ENCODE peak calls at places on chromosomes 13 and 19, in six cellular contexts. K is A549, D is K562, H is GM12878, Y is endothelial cell of umbilical vein, W is HepG2. Z is an unnamed sample.

GRCh38 chr19:7932930-7933300 is 7.0 kb upstream of the CTXN1 start:
- DNase-seq in K (no peak), D (no peak), H (no peak), Y (no peak), W (no peak), Z (no peak)

GRCh38 chr13:98741741-98742435 is 10.6 kb downstream of the SLC15A1 start:
- DNase-seq in K (no peak), D (no peak), H (no peak), Y (no peak), W (no peak), Z (peak)

GRCh38 chr19:32363175-32363574 is 17.8 kb downstream of the ZNF507 start:
- DNase-seq in K (peak), D (no peak), H (no peak), Y (no peak), W (peak), Z (no peak)

GRCh38 chr19:9018163-9018875 is 8.1 kb upstream of the MUC16 start:
- DNase-seq in K (peak), D (no peak), H (no peak), Y (no peak), W (no peak), Z (no peak)

GRCh38 chr13:104984296-104984818 is 1551.1 kb downstream of the EFNB2 start:
- DNase-seq in K (no peak), D (no peak), H (peak), Y (peak), W (no peak), Z (peak)

GRCh38 chr13:113141591-113141950 is 16.9 kb upstream of the PROZ start:
- DNase-seq in K (no peak), D (no peak), H (no peak), Y (no peak), W (no peak), Z (no peak)

GRCh38 chr13:33940256-33940655 is 122.3 kb downstream of the RFC3 start:
- DNase-seq in K (no peak), D (no peak), H (no peak), Y (no peak), W (no peak), Z (no peak)

GRCh38 chr19:2164020-2164988 is 571 bp downstream of the DOT1L start:
- DNase-seq in K (no peak), D (no peak), H (no peak), Y (peak), W (no peak), Z (no peak)

GRCh38 chr13:113744197-113745000 is 14.6 kb upstream of the TMEM255B start:
- DNase-seq in K (no peak), D (no peak), H (no peak), Y (no peak), W (no peak), Z (peak)

GRCh38 chr19:40264314-40265054 is 20.7 kb downstream of the AKT2 start:
- DNase-seq in K (no peak), D (no peak), H (no peak), Y (no peak), W (no peak), Z (no peak)

GRCh38 chr19:768424-768823 is 17.5 kb downstream of the MISP start:
- DNase-seq in K (peak), D (no peak), H (no peak), Y (no peak), W (no peak), Z (no peak)

GRCh38 chr19:9086761-9087160 is at the start of gene OR1M1:
- DNase-seq in K (no peak), D (no peak), H (no peak), Y (no peak), W (no peak), Z (no peak)

GRCh38 chr19:12065100-12065538 is 588 bp downstream of the ZNF844 start:
- DNase-seq in K (no peak), D (no peak), H (no peak), Y (no peak), W (no peak), Z (peak)

GRCh38 chr19:4013886-4014540 is 6.5 kb downstream of the PIAS4 start:
- DNase-seq in K (no peak), D (no peak), H (no peak), Y (no peak), W (no peak), Z (no peak)

GRCh38 chr19:4010808-4011110 is 3.2 kb downstream of the PIAS4 start:
- DNase-seq in K (no peak), D (no peak), H (no peak), Y (no peak), W (no peak), Z (no peak)

GRCh38 chr19:4014541-4015491 is 7.3 kb downstream of the PIAS4 start:
- DNase-seq in K (no peak), D (peak), H (no peak), Y (no peak), W (no peak), Z (no peak)

GRCh38 chr19:4012092-4012974 is 4.8 kb downstream of the PIAS4 start:
- DNase-seq in K (no peak), D (no peak), H (no peak), Y (no peak), W (no peak), Z (no peak)

DNA sequence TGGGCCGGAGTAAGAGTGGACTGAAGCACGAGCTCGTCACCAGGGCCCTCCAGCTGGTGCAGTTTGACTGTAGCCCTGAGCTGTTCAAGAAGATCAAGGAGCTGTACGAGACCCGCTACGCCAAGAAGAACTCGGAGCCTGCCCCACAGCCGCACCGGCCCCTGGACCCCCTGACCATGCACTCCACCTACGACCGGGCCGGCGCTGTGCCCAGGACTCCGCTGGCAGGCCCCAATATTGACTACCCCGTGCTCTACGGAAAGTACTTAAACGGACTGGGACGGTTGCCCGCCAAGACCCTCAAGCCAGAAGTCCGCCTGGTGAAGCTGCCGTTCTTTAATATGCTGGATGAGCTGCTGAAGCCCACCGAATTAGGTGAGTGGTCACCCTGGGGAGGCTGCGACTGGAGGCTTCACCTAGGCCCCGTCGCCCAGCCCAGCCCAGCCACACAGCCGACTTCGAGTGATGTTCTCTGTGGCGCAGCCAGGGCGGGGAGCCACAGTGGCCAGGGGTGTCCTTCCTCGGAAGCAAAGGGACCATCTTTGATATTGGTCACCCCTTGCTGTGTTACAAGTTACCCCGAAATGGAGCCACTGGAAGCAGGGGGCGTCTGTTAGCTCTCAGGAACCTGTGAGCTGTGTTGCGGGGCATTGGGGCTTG is 5.6 kb downstream of the PIAS4 start:
- DNase-seq in K (no peak), D (no peak), H (no peak), Y (no peak), W (no peak), Z (no peak)
- TF ChIP-seq MYC in K (no peak), D (no peak), H (no peak), Y (no peak), W (no peak), Z (no peak)

GRCh38 chr13:36211567-36211966 is 2.8 kb downstream of the SOHLH2 start:
- DNase-seq in K (no peak), D (no peak), H (no peak), Y (no peak), W (no peak), Z (no peak)
- TF ChIP-seq MAX in K (no peak), D (no peak), H (no peak), Y (no peak), W (no peak), Z (no peak)

DNA sequence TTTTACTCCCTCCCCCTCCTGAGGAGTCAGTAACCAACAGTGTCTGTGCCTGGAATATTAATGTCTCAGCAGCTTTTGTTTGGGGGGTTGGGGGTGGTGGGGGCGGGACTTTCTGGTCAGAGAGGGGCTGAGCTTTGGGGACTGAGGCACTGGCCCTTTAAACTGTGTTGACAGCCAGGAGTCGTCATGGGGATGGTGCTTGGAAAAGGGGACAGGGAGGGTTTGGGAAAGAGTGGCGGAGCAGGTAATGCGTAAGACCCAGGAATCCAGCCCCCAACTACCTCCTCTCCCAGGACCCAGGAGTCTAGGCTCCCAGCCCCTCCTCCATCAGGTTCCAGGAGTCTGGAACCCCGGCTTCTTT is 5.2 kb downstream of the CADM4 start:
- DNase-seq in K (no peak), D (no peak), H (no peak), Y (no peak), W (no peak), Z (no peak)
- TF ChIP-seq MYC in K (no peak), D (no peak), H (no peak), Y (no peak), W (no peak), Z (no peak)

GRCh38 chr13:46495647-46496046 is 57.3 kb upstream of the LRCH1 start:
- DNase-seq in K (no peak), D (no peak), H (no peak), Y (no peak), W (no peak), Z (no peak)

GRCh38 chr13:46495066-46495465 is 57.9 kb upstream of the LRCH1 start:
- DNase-seq in K (no peak), D (no peak), H (no peak), Y (no peak), W (no peak), Z (no peak)

GRCh38 chr13:46496086-46496485 is 56.9 kb upstream of the LRCH1 start:
- DNase-seq in K (no peak), D (no peak), H (no peak), Y (no peak), W (no peak), Z (no peak)

GRCh38 chr13:46504036-46504435 is 48.9 kb upstream of the LRCH1 start:
- DNase-seq in K (no peak), D (no peak), H (no peak), Y (no peak), W (no peak), Z (no peak)

DNA sequence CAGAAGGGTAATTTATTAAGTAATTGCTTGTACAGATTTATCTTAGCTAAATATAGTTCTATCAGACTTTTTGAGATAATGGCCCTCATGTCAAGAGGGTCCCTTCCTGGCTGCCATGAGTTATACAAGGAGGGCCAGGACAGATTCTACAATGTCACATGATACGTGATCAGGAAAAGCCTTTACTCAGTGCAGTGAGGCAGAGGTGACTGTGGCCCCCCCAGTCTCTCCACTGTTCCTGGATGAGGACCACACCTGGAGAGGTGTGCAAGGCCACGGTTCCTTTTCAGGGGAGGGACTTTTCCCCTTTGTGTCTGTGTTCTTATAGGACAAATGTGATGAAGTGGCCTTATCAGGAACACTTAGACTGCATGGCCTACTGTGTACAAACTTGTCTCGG is 54.3 kb upstream of the LRCH1 start:
- DNase-seq in K (no peak), D (no peak), H (no peak), Y (no peak), W (no peak), Z (no peak)
- TF ChIP-seq MAX in K (no peak), D (no peak), H (no peak), Y (no peak), W (no peak), Z (no peak)

GRCh38 chr13:39766464-39767167 is 111.2 kb downstream of the COG6 start:
- DNase-seq in K (no peak), D (no peak), H (no peak), Y (no peak), W (no peak), Z (no peak)

GRCh38 chr13:39768962-39769361 is 113.5 kb downstream of the COG6 start:
- DNase-seq in K (no peak), D (no peak), H (no peak), Y (no peak), W (no peak), Z (no peak)

GRCh38 chr13:39770514-39770913 is 115.1 kb downstream of the COG6 start:
- DNase-seq in K (no peak), D (no peak), H (no peak), Y (no peak), W (no peak), Z (no peak)

GRCh38 chr13:39767791-39768564 is 112.5 kb downstream of the COG6 start:
- DNase-seq in K (no peak), D (no peak), H (no peak), Y (no peak), W (no peak), Z (peak)

GRCh38 chr13:39765801-39766463 is 110.5 kb downstream of the COG6 start:
- DNase-seq in K (peak), D (no peak), H (no peak), Y (peak), W (no peak), Z (peak)
- TF ChIP-seq MYC in K (no peak), D (no peak), H (no peak), Y (no peak), W (no peak), Z (no peak)

GRCh38 chr13:96052655-96053002 is 572 bp downstream of the UGGT2 start:
- DNase-seq in K (peak), D (peak), H (peak), Y (peak), W (peak), Z (peak)
- TF ChIP-seq MAX in K (no peak), D (no peak), H (no peak), Y (no peak), W (no peak), Z (no peak)

GRCh38 chr13:30341815-30342570 is 34.6 kb upstream of the KATNAL1 start:
- DNase-seq in K (no peak), D (no peak), H (no peak), Y (peak), W (no peak), Z (no peak)

GRCh38 chr13:30340367-30341184 is 33.2 kb upstream of the KATNAL1 start:
- DNase-seq in K (no peak), D (peak), H (no peak), Y (no peak), W (no peak), Z (peak)

GRCh38 chr13:30345426-30346100 is 38.2 kb upstream of the KATNAL1 start:
- DNase-seq in K (no peak), D (no peak), H (no peak), Y (no peak), W (no peak), Z (no peak)

GRCh38 chr13:30346789-30347167 is 39.4 kb upstream of the KATNAL1 start:
- DNase-seq in K (no peak), D (no peak), H (no peak), Y (no peak), W (no peak), Z (no peak)

DNA sequence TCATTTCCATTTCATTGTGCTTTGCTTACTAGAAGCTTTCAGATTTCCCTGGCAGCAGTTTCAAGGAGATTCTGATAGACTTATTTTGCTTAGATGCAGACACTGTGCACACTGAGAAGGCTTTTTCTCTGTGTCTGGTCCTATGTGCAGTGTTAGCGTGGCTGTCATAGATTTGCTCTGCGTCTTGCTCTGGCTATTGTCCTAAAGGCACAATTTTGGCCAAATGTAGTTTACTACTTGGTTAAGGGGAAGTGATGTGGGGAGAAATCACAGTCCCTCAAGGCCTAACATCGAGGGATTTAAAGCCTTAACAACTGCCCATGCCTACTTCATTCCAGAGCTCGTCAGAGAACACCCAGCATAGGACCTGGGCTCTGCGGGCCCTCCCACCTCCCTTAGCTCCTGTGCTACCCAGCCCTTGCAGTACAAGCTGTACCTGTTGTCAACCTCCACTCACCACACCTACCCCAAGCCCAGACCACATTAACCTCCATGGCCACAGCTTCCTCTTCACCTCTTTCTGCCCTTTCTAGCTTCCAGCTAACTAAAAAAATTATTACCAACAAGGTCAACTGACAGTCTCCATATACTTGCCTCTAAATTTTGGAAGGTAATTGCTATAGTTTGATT is 38.9 kb upstream of the KATNAL1 start:
- DNase-seq in K (no peak), D (no peak), H (peak), Y (no peak), W (no peak), Z (peak)
- TF ChIP-seq MYC in K (no peak), D (no peak), H (no peak), Y (no peak), W (no peak), Z (peak)

GRCh38 chr19:46076951-46077814 is 36.4 kb upstream of the IGFL4 start:
- DNase-seq in K (peak), D (peak), H (no peak), Y (peak), W (peak), Z (peak)

GRCh38 chr19:46082728-46083050 is 41.8 kb downstream of the IGFL3 start:
- DNase-seq in K (peak), D (no peak), H (no peak), Y (no peak), W (no peak), Z (no peak)

GRCh38 chr19:46077815-46078167 is 37.0 kb upstream of the IGFL4 start:
- DNase-seq in K (no peak), D (no peak), H (no peak), Y (no peak), W (no peak), Z (no peak)

GRCh38 chr19:46081928-46082727 is 41.3 kb upstream of the IGFL4 start:
- DNase-seq in K (peak), D (peak), H (peak), Y (peak), W (peak), Z (peak)

GRCh38 chr19:46080561-46080960 is 39.8 kb upstream of the IGFL4 start:
- DNase-seq in K (peak), D (no peak), H (no peak), Y (no peak), W (no peak), Z (no peak)
- TF ChIP-seq MAX in K (peak), D (no peak), H (no peak), Y (no peak), W (no peak), Z (no peak)